ENCODE peak calls at places on chromosomes 3 and 15, in ten cellular contexts. U, Q, H, E, Z, P, R, G, O and M are unnamed samples.

GRCh38 chr3:50617911-50618481 is 1.0 kb downstream of the MAPKAPK3 start:
- DNase-seq in R (no peak), H (no peak), U (no peak), E (no peak), Q (no peak), P (no peak), O (no peak), Z (no peak), G (no peak), M (no peak)

GRCh38 chr3:165206454-165207266 is 10.5 kb upstream of the SLITRK3 start:
- DNase-seq in Z (peak; percentile 74), P (peak; percentile 76), U (peak; percentile 81), R (peak; percentile 79), H (peak; percentile 85), Q (peak; percentile 83), O (peak; percentile 60), E (peak; percentile 41), G (peak; percentile 76), M (peak; percentile 57)

GRCh38 chr3:38493019-38493418 is 3.1 kb upstream of the EXOG start:
- DNase-seq in O (no peak), Q (peak; percentile 24), Z (no peak), R (no peak), E (no peak), U (no peak), G (no peak), P (no peak), H (no peak), M (no peak)

GRCh38 chr15:66187271-66187670 is 66.3 kb downstream of the MEGF11 start:
- DNase-seq in E (no peak), U (no peak), R (peak; percentile 53), Q (peak; percentile 33), P (peak; percentile 5), H (no peak), Z (no peak), O (peak; percentile 6), G (no peak), M (no peak)

GRCh38 chr15:74322558-74323180 is 44.8 kb downstream of the CYP11A1 start:
- DNase-seq in P (peak; percentile 59), E (peak; percentile 75), Q (peak; percentile 60), Z (peak; percentile 55), G (peak; percentile 73), R (peak; percentile 89), O (peak; percentile 32), U (peak; percentile 85), H (peak; percentile 66), M (no peak)

GRCh38 chr3:124558898-124559649 is 171.2 kb upstream of the UMPS start:
- DNase-seq in Q (peak; percentile 93), Z (peak; percentile 93), E (peak; percentile 68), U (peak; percentile 76), G (no peak), O (peak; percentile 77), H (peak; percentile 71), P (peak; percentile 84), R (no peak), M (peak; percentile 100)

GRCh38 chr3:159191454-159191853 is 389.6 kb downstream of the MFSD1 start:
- DNase-seq in E (no peak), Z (peak; percentile 79), R (no peak), H (no peak), U (no peak), G (no peak), P (no peak), Q (no peak), O (peak; percentile 74), M (peak; percentile 73)

GRCh38 chr15:68186671-68187397 is 18.3 kb downstream of the CALML4 start:
- DNase-seq in G (no peak), Q (peak; percentile 38), U (no peak), H (no peak), Z (peak; percentile 54), P (no peak), E (no peak), O (no peak), R (no peak), M (no peak)

GRCh38 chr15:90001062-90001682 is at the start of gene ZNF710:
- DNase-seq in Q (peak; percentile 48), E (peak; percentile 68), R (peak; percentile 85), U (peak; percentile 59), Z (peak; percentile 44), P (no peak), G (peak; percentile 67), H (peak; percentile 60), O (peak; percentile 56), M (no peak)

GRCh38 chr15:60528530-60528929 is 49.6 kb upstream of the ICE2 start:
- DNase-seq in P (no peak), G (peak; percentile 64), Q (peak; percentile 69), R (no peak), O (peak; percentile 42), E (no peak), U (no peak), Z (peak; percentile 5), H (no peak), M (no peak)

DNA sequence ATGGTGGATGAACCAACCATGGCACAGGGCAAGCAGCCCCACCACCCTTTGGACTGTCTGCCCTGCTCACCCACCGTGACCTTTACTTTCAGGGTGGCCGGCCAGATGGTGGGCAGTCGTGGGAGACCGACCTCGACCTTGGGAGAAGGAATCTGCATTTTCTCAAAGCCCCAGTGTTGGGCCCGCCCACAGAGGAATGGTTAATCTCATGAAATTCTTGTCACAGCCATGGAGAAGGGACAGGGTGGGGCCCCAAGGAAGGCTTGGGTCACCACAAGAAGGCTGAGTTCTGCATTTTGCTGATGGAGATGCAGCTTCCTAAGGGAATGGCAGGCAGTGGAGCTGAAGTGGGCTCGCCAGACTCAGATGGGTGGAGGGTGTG is 2.9 kb downstream of the PLXND1 start:
- DNase-seq in P (no peak), R (no peak), O (no peak), E (no peak), Z (no peak), H (no peak), U (no peak), Q (no peak), G (no peak), M (no peak)
- H3K4me3 ChIP-seq in P (peak overlapping the region; percentile 61), R (peak overlapping the region; percentile 71), O (no peak overlapping the region), E (peak overlapping the region; percentile 44), Z (peak overlapping the region; percentile 88), H (no peak overlapping the region), U (no peak overlapping the region), Q (no peak overlapping the region), G (no peak overlapping the region), M (peak overlapping the region; percentile 72)

GRCh38 chr3:33099109-33099645 is 2.2 kb upstream of the GLB1 start:
- DNase-seq in G (no peak), Q (no peak), Z (no peak), U (no peak), H (no peak), E (no peak), P (no peak), R (no peak), O (no peak), M (no peak)
- TF ChIP-seq CTCF in G (no peak), Q (no peak), Z (no peak), U (no peak), H (no peak), E (no peak), P (no peak), R (no peak), O (no peak), M (no peak)

DNA sequence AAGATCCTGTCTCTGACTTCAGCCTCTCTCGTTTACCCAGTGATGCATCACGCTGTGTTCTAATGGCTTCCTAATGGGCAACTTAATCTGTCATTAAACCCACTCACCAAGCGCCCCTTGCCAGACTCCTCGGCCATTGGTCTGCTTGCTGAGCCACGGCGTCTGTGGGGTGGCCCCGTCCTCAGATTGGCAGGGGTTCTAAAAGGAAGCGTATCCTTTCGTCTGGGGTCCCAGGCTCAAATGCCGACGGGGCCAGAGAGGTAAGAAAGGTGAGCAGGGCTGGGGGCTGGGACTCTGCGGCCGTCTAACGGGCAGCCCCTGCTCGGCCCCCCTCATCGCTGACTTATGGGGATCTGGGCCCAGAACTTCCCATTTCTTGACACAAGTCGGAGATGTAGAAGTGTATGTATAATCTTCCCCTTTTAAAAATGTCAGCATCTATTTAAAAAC is 315.1 kb upstream of the PROK2 start:
- DNase-seq in H (no peak), O (no peak), E (peak; percentile 15), G (peak; percentile 44), Z (no peak), P (no peak), U (peak; percentile 65), Q (no peak), R (peak; percentile 83), M (no peak)
- H3K4me3 ChIP-seq in H (no peak overlapping the region), O (no peak overlapping the region), E (peak overlapping the region; percentile 26), G (peak overlapping the region; percentile 67), Z (no peak overlapping the region), P (peak overlapping the region; percentile 26), U (peak overlapping the region; percentile 68), Q (no peak overlapping the region), R (peak overlapping the region; percentile 23), M (peak overlapping the region; percentile 43)

GRCh38 chr3:24683511-24684384 is 189.1 kb upstream of the THRB start:
- DNase-seq in G (peak; percentile 16), H (peak; percentile 35), R (no peak), Q (peak; percentile 72), E (no peak), U (no peak), P (no peak), Z (peak; percentile 61), O (peak; percentile 45), M (no peak)
- TF ChIP-seq CTCF in G (peak; percentile 4), H (peak; percentile 68), R (peak; percentile 59), Q (peak; percentile 74), E (no peak), U (peak; percentile 27), P (peak; percentile 50), Z (peak; percentile 72), O (peak; percentile 65), M (peak; percentile 65)

DNA sequence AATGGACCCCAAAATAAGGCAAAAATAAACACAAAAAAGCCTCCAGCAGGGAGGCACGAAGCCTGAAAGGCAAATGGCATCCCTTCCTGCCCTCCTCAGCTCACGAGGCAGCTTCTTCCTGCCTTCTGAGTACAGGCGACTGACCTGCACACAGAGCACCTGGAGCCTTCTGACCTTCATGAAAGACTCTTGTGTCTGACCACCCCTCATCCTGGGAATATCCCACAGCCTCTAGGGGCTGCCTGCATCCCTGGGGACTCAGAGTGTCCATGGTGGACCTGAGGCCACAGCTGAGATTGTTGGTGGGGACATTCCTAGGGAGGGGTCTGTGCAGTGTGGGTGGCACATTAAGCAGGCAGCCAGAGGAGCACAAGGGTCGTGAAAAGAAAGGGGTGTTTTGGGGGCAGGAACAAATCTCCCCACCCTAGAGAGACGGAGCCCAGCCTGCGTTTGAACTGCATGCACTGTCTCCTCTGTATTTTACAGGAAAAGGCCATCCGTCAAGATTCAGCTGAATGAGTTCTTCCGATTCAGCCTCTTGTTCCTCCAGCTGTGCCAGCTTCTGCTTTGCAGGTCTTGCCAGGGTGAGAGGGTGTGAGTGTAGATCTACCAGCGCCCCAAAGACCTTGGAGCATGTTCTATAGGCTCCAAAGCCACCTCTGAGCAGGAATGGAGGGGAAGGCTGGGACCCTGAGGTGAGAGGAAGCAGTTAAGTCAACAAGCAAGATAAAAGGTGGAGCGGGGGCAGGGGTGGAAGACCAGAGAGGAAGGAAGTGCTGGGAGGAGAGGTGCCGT is 80.4 kb upstream of the MEF2A start:
- DNase-seq in R (no peak), Z (no peak), H (no peak), P (no peak), G (no peak), O (no peak), E (no peak), U (no peak), Q (no peak), M (no peak)
- H3K4me3 ChIP-seq in R (peak overlapping the region; percentile 12), Z (no peak overlapping the region), H (no peak overlapping the region), P (no peak overlapping the region), G (no peak overlapping the region), O (no peak overlapping the region), E (no peak overlapping the region), U (no peak overlapping the region), Q (no peak overlapping the region), M (no peak overlapping the region)